ENCODE peak calls at places on chromosome 7, in five cellular contexts. J is ovary, C is foreskin fibroblast, V is upper lobe of left lung, O is fibroblast of villous mesenchyme. I is an unnamed sample.

GRCh38 chr7:43729924-43730248 is 563 bp upstream of the COA1 start:
- DNase-seq in J (no peak), C (no peak), V (no peak), O (no peak), I (no peak)

GRCh38 chr7:5525271-5526189 is 101.9 kb upstream of the TNRC18 start:
- DNase-seq in J (no peak), C (peak; percentile 76), V (no peak), O (peak; percentile 65), I (no peak)

GRCh38 chr7:11505471-11505870 is 326.5 kb downstream of the THSD7A start:
- DNase-seq in J (no peak), C (no peak), V (no peak), O (no peak), I (no peak)

GRCh38 chr7:33671521-33672262 is 233.6 kb upstream of the BMPER start:
- DNase-seq in J (no peak), C (no peak), V (no peak), O (no peak), I (no peak)

GRCh38 chr7:78912781-78913180 is 540.7 kb downstream of the MAGI2 start:
- DNase-seq in J (no peak), C (peak; percentile 63), V (no peak), O (no peak), I (no peak)

GRCh38 chr7:128266891-128267839 is 26.1 kb downstream of the LEP start:
- DNase-seq in J (peak; percentile 58), C (peak; percentile 81), V (no peak), O (peak; percentile 75), I (no peak)

GRCh38 chr7:87395442-87396020 is 50.1 kb downstream of the CROT start:
- DNase-seq in J (no peak), C (no peak), V (no peak), O (no peak), I (no peak)

GRCh38 chr7:133572087-133572486 is 319.2 kb downstream of the EXOC4 start:
- DNase-seq in J (no peak), C (peak; percentile 24), V (no peak), O (no peak), I (no peak)

GRCh38 chr7:105118612-105119600 is 104.9 kb downstream of the KMT2E start:
- DNase-seq in J (no peak), C (no peak), V (no peak), O (no peak), I (no peak)

GRCh38 chr7:16420649-16421332 is 547 bp downstream of the CRPPA start:
- DNase-seq in J (peak; percentile 91), C (peak; percentile 90), V (peak; percentile 85), O (peak; percentile 79), I (peak; percentile 85)

GRCh38 chr7:36161996-36162395 is 8.9 kb downstream of the EEPD1 start:
- DNase-seq in J (no peak), C (no peak), V (no peak), O (no peak), I (no peak)

GRCh38 chr7:106061301-106061979 is 50.7 kb downstream of the SYPL1 start:
- DNase-seq in J (no peak), C (no peak), V (no peak), O (no peak), I (no peak)

GRCh38 chr7:140656548-140657515 is 15.9 kb upstream of the ADCK2 start:
- DNase-seq in J (peak; percentile 26), C (peak; percentile 79), V (peak; percentile 89), O (peak; percentile 86), I (no peak)

GRCh38 chr7:74032191-74032490 is 4.2 kb downstream of the ELN start:
- DNase-seq in J (peak; percentile 56), C (peak; percentile 82), V (peak; percentile 63), O (peak; percentile 63), I (peak; percentile 49)

GRCh38 chr7:137618748-137619147 is 228.0 kb downstream of the DGKI start:
- DNase-seq in J (no peak), C (no peak), V (no peak), O (no peak), I (no peak)

GRCh38 chr7:107173691-107174406 is 5.0 kb downstream of the HBP1 start:
- DNase-seq in J (no peak), C (no peak), V (no peak), O (no peak), I (no peak)

GRCh38 chr7:35967366-35968139 is 166.7 kb downstream of the SEPTIN7 start:
- DNase-seq in J (no peak), C (no peak), V (no peak), O (no peak), I (no peak)

GRCh38 chr7:134920026-134920758 is 66.1 kb upstream of the AGBL3 start:
- DNase-seq in J (no peak), C (peak; percentile 74), V (no peak), O (peak; percentile 97), I (no peak)

GRCh38 chr7:620052-620451 is 100.4 kb upstream of the PDGFA start:
- DNase-seq in J (no peak), C (peak; percentile 62), V (no peak), O (peak; percentile 71), I (no peak)

GRCh38 chr7:45026984-45027773 is 27.2 kb downstream of the CCM2 start:
- DNase-seq in J (no peak), C (peak; percentile 37), V (peak; percentile 41), O (peak; percentile 30), I (no peak)

GRCh38 chr7:46003896-46004875 is 83.1 kb upstream of the IGFBP3 start:
- DNase-seq in J (no peak), C (peak; percentile 96), V (no peak), O (no peak), I (no peak)

GRCh38 chr7:154840086-154840485 is 162.8 kb downstream of the PAXIP1 start:
- DNase-seq in J (no peak), C (no peak), V (no peak), O (no peak), I (no peak)

GRCh38 chr7:71132521-71133231 is 732 bp downstream of the GALNT17 start:
- DNase-seq in J (peak; percentile 54), C (peak; percentile 6), V (no peak), O (no peak), I (peak; percentile 22)
- H3K4me3 ChIP-seq in J (peak overlapping the region; percentile 60), C (no peak overlapping the region), V (peak overlapping the region; percentile 44), O (no peak overlapping the region), I (peak overlapping the region; percentile 67)

GRCh38 chr7:116502201-116503096 is 2.9 kb downstream of the CAV2 start:
- DNase-seq in J (no peak), C (no peak), V (no peak), O (no peak), I (no peak)
- H3K4me3 ChIP-seq in J (no peak overlapping the region), C (peak overlapping the region; percentile 93), V (no peak overlapping the region), O (peak overlapping the region; percentile 66), I (no peak overlapping the region)

DNA sequence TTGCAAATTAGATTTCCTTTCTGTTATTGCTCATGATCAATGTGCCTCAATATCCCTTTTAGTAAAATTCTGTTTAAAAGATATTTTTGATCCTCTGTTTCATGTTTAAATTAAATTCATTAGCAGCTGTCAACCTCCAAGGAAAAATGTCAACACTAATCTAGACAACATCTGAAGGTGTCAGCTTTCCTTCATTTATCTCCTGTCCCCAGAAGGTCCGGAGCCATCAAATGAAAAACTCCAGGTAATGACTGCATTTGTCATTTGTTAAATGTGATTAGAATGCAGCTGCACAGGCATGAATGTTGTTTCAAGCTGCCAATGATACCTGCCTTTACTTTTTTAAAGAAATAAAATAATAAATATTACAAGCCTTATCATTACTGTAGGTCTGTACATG is 463.7 kb upstream of the SEMA3A start:
- DNase-seq in J (no peak), C (no peak), V (no peak), O (no peak), I (no peak)
- H3K4me3 ChIP-seq in J (no peak overlapping the region), C (no peak overlapping the region), V (no peak overlapping the region), O (no peak overlapping the region), I (no peak overlapping the region)

DNA sequence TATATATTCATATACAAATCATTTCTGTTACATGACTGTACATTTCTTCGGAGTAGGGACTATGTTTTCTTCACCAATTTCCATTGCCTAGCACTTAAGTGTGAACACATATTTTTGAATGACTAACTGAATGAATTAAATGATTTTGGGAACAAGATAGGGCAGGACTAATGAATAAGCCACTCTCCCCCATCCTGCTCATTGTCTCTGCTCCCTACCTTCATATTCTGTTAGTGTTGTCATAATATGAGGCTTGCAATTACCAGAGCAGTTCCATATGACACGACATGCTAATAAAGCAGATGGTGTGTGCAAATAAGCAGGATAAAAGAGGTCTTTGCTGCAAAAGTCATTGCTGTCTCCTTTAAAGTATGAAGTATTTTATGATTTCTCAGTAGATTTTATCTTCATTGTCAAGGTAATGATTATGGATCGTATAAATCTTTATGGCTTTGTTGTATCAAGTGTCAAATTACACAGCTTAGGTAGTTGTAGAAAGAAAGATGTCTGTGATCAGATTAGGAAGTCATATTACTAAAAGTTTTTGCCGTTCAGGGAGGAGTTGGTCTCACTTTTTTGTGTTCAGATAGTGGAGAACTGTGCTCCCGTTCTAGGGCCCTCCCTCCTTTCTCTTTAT is 114.8 kb downstream of the SDK1 start:
- DNase-seq in J (no peak), C (no peak), V (no peak), O (no peak), I (no peak)
- H3K4me3 ChIP-seq in J (no peak overlapping the region), C (no peak overlapping the region), V (no peak overlapping the region), O (no peak overlapping the region), I (no peak overlapping the region)

GRCh38 chr7:157625973-157626790 is 289.4 kb downstream of the DNAJB6 start:
- DNase-seq in J (no peak), C (no peak), V (no peak), O (no peak), I (no peak)
- H3K4me3 ChIP-seq in J (no peak overlapping the region), C (no peak overlapping the region), V (no peak overlapping the region), O (no peak overlapping the region), I (no peak overlapping the region)

DNA sequence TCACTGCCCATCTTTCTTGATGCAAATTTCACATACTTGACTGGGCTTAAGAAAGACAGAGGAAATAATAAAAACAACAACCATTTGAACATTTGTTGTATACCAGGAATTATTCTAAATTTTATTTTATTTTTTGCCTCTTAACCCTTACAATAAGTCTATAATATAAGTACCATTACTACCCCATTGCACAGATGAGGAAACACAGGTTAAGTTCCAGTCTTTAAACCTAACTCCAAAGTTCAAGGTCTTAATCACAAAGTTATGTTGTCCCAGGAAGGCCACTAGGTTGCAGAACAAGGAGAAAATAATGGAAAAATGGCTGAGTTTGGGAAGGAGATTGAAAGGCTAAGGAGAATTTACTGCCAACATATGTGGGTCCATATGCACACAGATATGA is 3.5 kb downstream of the FKBP14 start:
- DNase-seq in J (no peak), C (no peak), V (no peak), O (no peak), I (no peak)
- H3K4me3 ChIP-seq in J (no peak overlapping the region), C (no peak overlapping the region), V (no peak overlapping the region), O (no peak overlapping the region), I (no peak overlapping the region)

I was measured in dorsolateral prefrontal cortex.